ENCODE peak calls at places on chromosome 17, in five cellular contexts. X is activated CD8-positive, alpha-beta T cell treated with anti-CD3 and anti-CD28 coated beads, Interleukin-2, amount 10 ng/mL, durations not matched to agents 7 days and 5 days; L is cardiac muscle cell; B is NCI-H1417; Y is hepatocyte. T is an unnamed sample.

GRCh38 chr17:17303010-17303846 is at the start of gene NT5M:
- DNase-seq in X (peak), L (peak), B (peak), Y (peak), T (peak)

GRCh38 chr17:57296231-57296630 is 39.9 kb downstream of the MSI2 start:
- DNase-seq in X (no peak), L (no peak), B (peak), Y (no peak), T (no peak)

GRCh38 chr17:81173354-81173753 is 7.3 kb upstream of the AATK start:
- DNase-seq in X (no peak), L (no peak), B (no peak), Y (no peak), T (no peak)

GRCh38 chr17:4607773-4608187 is 23.5 kb downstream of the SMTNL2 start:
- DNase-seq in X (no peak), L (peak), B (no peak), Y (peak), T (no peak)

GRCh38 chr17:63774141-63774981 is at the start of gene DDX42:
- DNase-seq in X (no peak), L (peak), B (peak), Y (peak), T (peak)

GRCh38 chr17:76074390-76075363 is at the start of gene GALR2:
- DNase-seq in X (no peak), L (no peak), B (peak), Y (peak), T (no peak)

GRCh38 chr17:59439711-59440110 is 108.3 kb downstream of the YPEL2 start:
- DNase-seq in X (no peak), L (no peak), B (no peak), Y (no peak), T (no peak)

GRCh38 chr17:17413821-17414220 is 63.0 kb upstream of the MED9 start:
- DNase-seq in X (no peak), L (peak), B (no peak), Y (no peak), T (no peak)

GRCh38 chr17:57377094-57377493 is 120.8 kb downstream of the MSI2 start:
- DNase-seq in X (no peak), L (no peak), B (no peak), Y (peak), T (no peak)

GRCh38 chr17:28133562-28133970 is 91.1 kb downstream of the NLK start:
- DNase-seq in X (no peak), L (peak), B (no peak), Y (no peak), T (no peak)

GRCh38 chr17:81294512-81295030 is 536 bp downstream of the SLC38A10 start:
- DNase-seq in X (no peak), L (peak), B (no peak), Y (peak), T (no peak)

GRCh38 chr17:68861602-68862001 is 93.6 kb downstream of the ABCA8 start:
- DNase-seq in X (no peak), L (no peak), B (peak), Y (no peak), T (no peak)

GRCh38 chr17:628507-628941 is 86.1 kb downstream of the VPS53 start:
- DNase-seq in X (no peak), L (peak), B (no peak), Y (no peak), T (no peak)

GRCh38 chr17:29008591-29008990 is 2.8 kb upstream of the SEZ6 start:
- DNase-seq in X (no peak), L (no peak), B (no peak), Y (no peak), T (no peak)

GRCh38 chr17:9668532-9668931 is 23.2 kb downstream of the USP43 start:
- DNase-seq in X (no peak), L (peak), B (no peak), Y (no peak), T (peak)

GRCh38 chr17:54992797-54993639 is 24.5 kb downstream of the STXBP4 start:
- DNase-seq in X (no peak), L (peak), B (peak), Y (peak), T (peak)

GRCh38 chr17:79678856-79679255 is 51.9 kb upstream of the ENPP7 start:
- DNase-seq in X (no peak), L (no peak), B (no peak), Y (no peak), T (no peak)

T was measured in SJSA1.